ENCODE peak calls at places on chromosomes 5 and 9, in nine cellular contexts. V is suprapubic skin, L is GM06990, E is AG04450, A is bronchial epithelial cell, N is fibroblast of mammary gland, D is psoas muscle, U is BE2C, J is right lobe of liver. W is an unnamed sample.

GRCh38 chr5:132136906-132137305 is 63.3 kb downstream of the CSF2 start:
- DNase-seq in N (peak), U (no peak), V (no peak), L (no peak), A (peak), D (no peak), E (peak), J (no peak), W (peak)

GRCh38 chr9:77495834-77496671 is 152.1 kb downstream of the GNA14 start:
- DNase-seq in E (no peak), V (no peak), U (no peak), L (no peak), J (no peak), A (peak), D (no peak), N (peak), W (peak)

GRCh38 chr9:109843651-109844050 is 63.7 kb downstream of the PALM2AKAP2 start:
- DNase-seq in A (no peak), U (no peak), J (peak), V (peak), N (no peak), D (peak), E (no peak), L (no peak), W (no peak)

GRCh38 chr5:66538531-66538930 is 57.7 kb upstream of the MAST4 start:
- DNase-seq in A (peak), D (no peak), J (no peak), U (no peak), V (no peak), N (no peak), L (no peak), E (no peak), W (peak)

GRCh38 chr5:32538031-32538547 is 47.3 kb upstream of the SUB1 start:
- DNase-seq in L (peak), D (no peak), A (peak), U (no peak), J (no peak), E (no peak), N (no peak), V (no peak), W (no peak)

GRCh38 chr5:149486726-149487635 is 64.3 kb downstream of the CSNK1A1 start:
- DNase-seq in L (no peak), V (no peak), E (peak), D (no peak), A (peak), J (no peak), N (peak), U (no peak), W (peak)

GRCh38 chr5:153432583-153432982 is 57.9 kb upstream of the GRIA1 start:
- DNase-seq in L (no peak), V (no peak), J (no peak), E (no peak), A (no peak), U (no peak), D (no peak), N (no peak), W (no peak)

GRCh38 chr9:102434545-102434944 is 560.6 kb upstream of the CYLC2 start:
- DNase-seq in N (no peak), D (no peak), U (no peak), E (no peak), J (no peak), V (no peak), L (no peak), A (no peak), W (no peak)

GRCh38 chr9:1878817-1879216 is 136.3 kb upstream of the SMARCA2 start:
- DNase-seq in V (no peak), J (no peak), A (no peak), N (no peak), E (no peak), L (peak), U (no peak), D (no peak), W (no peak)

GRCh38 chr9:38046669-38047300 is 22.2 kb downstream of the SHB start:
- DNase-seq in L (no peak), D (no peak), U (no peak), J (peak), N (no peak), E (no peak), V (no peak), A (peak), W (peak)

GRCh38 chr9:7402704-7403389 is 396.7 kb downstream of the DMAC1 start:
- DNase-seq in E (no peak), J (no peak), N (peak), L (no peak), U (no peak), A (no peak), D (no peak), V (no peak), W (no peak)

DNA sequence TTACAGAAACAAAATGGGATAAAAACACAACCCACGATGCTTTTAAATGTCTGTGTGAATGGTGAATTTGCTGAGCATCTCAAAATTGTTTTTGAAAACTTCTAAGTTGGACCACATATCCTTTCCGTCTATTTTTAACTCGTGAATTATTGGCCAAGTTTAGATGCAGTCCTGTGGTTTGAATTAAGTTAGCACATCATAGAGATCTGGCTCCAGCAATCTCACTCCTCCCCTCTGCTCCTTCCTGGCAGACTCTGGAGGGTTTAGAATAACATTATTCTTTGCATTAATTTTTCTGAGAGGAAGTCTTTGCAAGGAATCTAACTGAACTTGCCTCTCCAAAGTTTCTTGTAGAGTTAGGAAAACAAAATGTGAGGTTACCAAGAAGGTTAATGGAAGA is 14.5 kb upstream of the ANKRD55 start:
- DNase-seq in D (no peak), V (no peak), U (no peak), E (no peak), L (no peak), J (no peak), N (peak), A (no peak), W (no peak)
- H3K4me3 ChIP-seq in D (no peak), V (no peak), U (no peak), E (no peak), L (no peak), J (no peak), N (no peak), A (no peak), W (no peak)

DNA sequence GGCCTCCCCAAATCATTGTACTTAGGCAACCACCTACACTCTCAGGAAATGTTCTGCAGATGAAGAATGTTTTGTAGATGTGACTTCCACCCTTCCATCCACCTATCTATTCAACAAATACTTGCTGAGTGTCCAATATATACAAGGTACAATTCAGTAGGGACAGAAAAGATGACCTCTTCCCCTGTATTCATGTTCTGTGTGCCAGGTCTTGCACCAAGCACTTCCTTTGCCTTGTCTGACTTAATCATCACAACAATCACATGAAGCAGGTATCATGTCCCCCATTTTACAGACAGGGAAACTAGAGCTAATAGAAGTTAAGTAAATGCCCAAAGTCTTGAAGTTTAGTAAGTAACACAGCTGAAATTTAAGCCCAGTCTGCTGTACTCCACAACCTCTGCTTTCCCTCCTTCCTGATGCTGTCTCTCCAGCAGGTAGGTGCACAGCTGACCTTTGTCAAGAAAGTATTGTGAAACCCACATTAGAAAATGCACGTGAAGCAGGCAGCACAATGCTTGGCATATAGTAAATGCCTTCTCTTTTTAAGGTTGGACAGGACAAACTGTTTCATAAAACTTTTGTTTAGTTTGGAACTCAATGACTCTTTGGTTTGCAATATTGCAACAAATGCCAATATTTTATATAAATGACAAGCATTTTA is 296.5 kb downstream of the DEPDC1B start:
- DNase-seq in N (no peak), J (no peak), A (no peak), U (no peak), E (no peak), V (no peak), D (no peak), L (no peak), W (no peak)
- TF ChIP-seq CTCF in N (no peak), J (no peak), A (no peak), U (no peak), E (no peak), V (no peak), D (no peak), L (no peak), W (no peak)

GRCh38 chr5:130939059-130939458 is 226.0 kb downstream of the HINT1 start:
- DNase-seq in U (no peak), L (no peak), A (no peak), E (no peak), J (no peak), V (no peak), N (no peak), D (no peak), W (no peak)

GRCh38 chr5:130937046-130937445 is 228.0 kb downstream of the HINT1 start:
- DNase-seq in D (no peak), U (no peak), N (no peak), A (no peak), L (no peak), J (no peak), E (no peak), V (no peak), W (no peak)
- H3K4me3 ChIP-seq in D (no peak), U (no peak), N (no peak), A (no peak), L (no peak), J (no peak), E (no peak), V (no peak), W (no peak)

GRCh38 chr9:98708933-98709911 is at the start of gene GABBR2:
- DNase-seq in U (no peak), E (no peak), L (no peak), N (no peak), A (no peak), V (no peak), D (no peak), J (no peak), W (no peak)
- TF ChIP-seq CTCF in U (no peak), E (no peak), L (no peak), N (no peak), A (no peak), V (no peak), D (no peak), J (no peak), W (no peak)

DNA sequence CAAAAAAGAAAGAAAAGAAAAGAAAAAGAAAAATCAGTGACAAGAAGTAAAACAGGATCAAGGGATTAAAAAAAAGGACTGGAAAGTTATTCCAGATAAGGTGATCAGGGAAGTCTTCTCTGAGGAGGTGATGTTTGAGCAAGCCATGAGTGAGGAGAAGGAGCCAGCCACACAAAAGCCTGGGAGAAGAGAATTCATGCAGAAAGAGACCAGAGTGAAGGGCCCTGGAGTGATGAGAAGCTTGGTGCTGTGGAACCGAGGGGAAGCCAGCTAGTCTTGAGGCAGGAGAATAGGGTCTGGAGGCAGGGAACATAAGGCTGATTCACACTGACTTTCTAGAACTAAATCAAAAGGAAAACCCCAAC is 4.0 kb upstream of the EXOSC2 start:
- DNase-seq in V (no peak), D (no peak), U (no peak), E (no peak), N (no peak), L (no peak), J (no peak), A (no peak), W (no peak)
- H3K4me3 ChIP-seq in V (peak), D (peak), U (peak), E (peak), N (peak), L (peak), J (no peak), A (no peak), W (peak)

GRCh38 chr5:129541648-129542251 is 81.7 kb downstream of the ADAMTS19 start:
- DNase-seq in N (peak), U (no peak), J (no peak), L (no peak), V (no peak), A (peak), D (no peak), E (no peak), W (peak)
- TF ChIP-seq CTCF in N (peak), U (peak), J (no peak), L (peak), V (no peak), A (peak), D (no peak), E (no peak), W (peak)